ENCODE peak calls at places on chromosome 15, in five cellular contexts. C is A549, V is HL-60, P is AG04450, U is left lung. K is an unnamed sample.

GRCh38 chr15:80183886-80184285 is 31.1 kb downstream of the FAH start:
- DNase-seq in C (peak), V (no peak), P (no peak), U (no peak), K (no peak)

GRCh38 chr15:28995721-28996120 is 109.9 kb downstream of the APBA2 start:
- DNase-seq in C (no peak), V (no peak), P (no peak), U (no peak), K (no peak)

GRCh38 chr15:67105065-67105951 is 39.9 kb downstream of the SMAD3 start:
- DNase-seq in C (peak), V (no peak), P (peak), U (no peak), K (peak)

GRCh38 chr15:82040862-82041261 is 5.0 kb downstream of the MEX3B start:
- DNase-seq in C (no peak), V (peak), P (no peak), U (peak), K (no peak)

GRCh38 chr15:26555898-26556297 is 217.0 kb downstream of the GABRB3 start:
- DNase-seq in C (no peak), V (no peak), P (no peak), U (no peak), K (no peak)

GRCh38 chr15:34886134-34886533 is 83.4 kb downstream of the AQR start:
- DNase-seq in C (no peak), V (no peak), P (no peak), U (no peak), K (no peak)

GRCh38 chr15:34583399-34584320 is at the start of gene GOLGA8B:
- DNase-seq in C (peak), V (peak), P (no peak), U (peak), K (peak)

GRCh38 chr15:62647195-62647865 is 395.2 kb upstream of the TPM1 start:
- DNase-seq in C (peak), V (no peak), P (no peak), U (peak), K (peak)

GRCh38 chr15:51181905-51182304 is 87.2 kb upstream of the TNFAIP8L3 start:
- DNase-seq in C (no peak), V (no peak), P (no peak), U (no peak), K (no peak)

GRCh38 chr15:26879770-26880169 is 12.9 kb downstream of the GABRA5 start:
- DNase-seq in C (no peak), V (no peak), P (no peak), U (no peak), K (no peak)

GRCh38 chr15:69853572-69853971 is 244.1 kb downstream of the TLE3 start:
- DNase-seq in C (peak), V (no peak), P (no peak), U (no peak), K (peak)

GRCh38 chr15:59292393-59292792 is 80.3 kb downstream of the MYO1E start:
- DNase-seq in C (no peak), V (no peak), P (no peak), U (no peak), K (no peak)

GRCh38 chr15:46961795-46962194 is 755.5 kb upstream of the SEMA6D start:
- DNase-seq in C (no peak), V (no peak), P (no peak), U (no peak), K (no peak)

GRCh38 chr15:74317820-74318375 is 49.5 kb downstream of the CYP11A1 start:
- DNase-seq in C (peak), V (no peak), P (peak), U (no peak), K (peak)
- H3K4me3 ChIP-seq in C (no peak), V (no peak), P (no peak), U (no peak), K (no peak)

GRCh38 chr15:101128191-101128590 is 123.7 kb downstream of the CHSY1 start:
- DNase-seq in C (no peak), V (no peak), P (peak), U (peak), K (peak)

GRCh38 chr15:101127503-101128076 is 124.3 kb downstream of the CHSY1 start:
- DNase-seq in C (no peak), V (peak), P (peak), U (peak), K (peak)

GRCh38 chr15:101124731-101125558 is 126.9 kb downstream of the CHSY1 start:
- DNase-seq in C (no peak), V (peak), P (peak), U (no peak), K (peak)

GRCh38 chr15:101128696-101129095 is 123.2 kb downstream of the CHSY1 start:
- DNase-seq in C (no peak), V (no peak), P (no peak), U (no peak), K (no peak)

GRCh38 chr15:101126618-101127502 is 125.0 kb downstream of the CHSY1 start:
- DNase-seq in C (no peak), V (no peak), P (no peak), U (peak), K (peak)
- H3K4me3 ChIP-seq in C (no peak), V (no peak), P (no peak), U (no peak), K (no peak)

GRCh38 chr15:73928971-73929627 is 2.8 kb downstream of the LOXL1 start:
- DNase-seq in C (no peak), V (no peak), P (no peak), U (no peak), K (no peak)

GRCh38 chr15:73927003-73927475 is 777 bp downstream of the LOXL1 start:
- DNase-seq in C (no peak), V (no peak), P (no peak), U (peak), K (no peak)

GRCh38 chr15:73926191-73927002 is at the start of gene LOXL1:
- DNase-seq in C (no peak), V (no peak), P (peak), U (peak), K (peak)

GRCh38 chr15:73927476-73928240 is 1.4 kb downstream of the LOXL1 start:
- DNase-seq in C (peak), V (peak), P (no peak), U (peak), K (no peak)

GRCh38 chr15:73928241-73928579 is 1.9 kb downstream of the LOXL1 start:
- DNase-seq in C (no peak), V (no peak), P (no peak), U (no peak), K (no peak)
- H3K4me3 ChIP-seq in C (peak), V (no peak), P (peak), U (peak), K (peak)

GRCh38 chr15:68432665-68433064 is 702 bp upstream of the ITGA11 start:
- DNase-seq in C (no peak), V (no peak), P (no peak), U (no peak), K (no peak)

GRCh38 chr15:68430471-68431036 is 1.4 kb downstream of the ITGA11 start:
- DNase-seq in C (no peak), V (no peak), P (no peak), U (no peak), K (no peak)

GRCh38 chr15:68431037-68431791 is 749 bp downstream of the ITGA11 start:
- DNase-seq in C (no peak), V (no peak), P (no peak), U (no peak), K (no peak)

GRCh38 chr15:68433551-68433950 is 1.6 kb upstream of the ITGA11 start:
- DNase-seq in C (no peak), V (no peak), P (no peak), U (no peak), K (no peak)

GRCh38 chr15:68431792-68432401 is at the start of gene ITGA11:
- DNase-seq in C (peak), V (peak), P (no peak), U (peak), K (no peak)
- H3K4me3 ChIP-seq in C (peak), V (no peak), P (peak), U (peak), K (peak)

DNA sequence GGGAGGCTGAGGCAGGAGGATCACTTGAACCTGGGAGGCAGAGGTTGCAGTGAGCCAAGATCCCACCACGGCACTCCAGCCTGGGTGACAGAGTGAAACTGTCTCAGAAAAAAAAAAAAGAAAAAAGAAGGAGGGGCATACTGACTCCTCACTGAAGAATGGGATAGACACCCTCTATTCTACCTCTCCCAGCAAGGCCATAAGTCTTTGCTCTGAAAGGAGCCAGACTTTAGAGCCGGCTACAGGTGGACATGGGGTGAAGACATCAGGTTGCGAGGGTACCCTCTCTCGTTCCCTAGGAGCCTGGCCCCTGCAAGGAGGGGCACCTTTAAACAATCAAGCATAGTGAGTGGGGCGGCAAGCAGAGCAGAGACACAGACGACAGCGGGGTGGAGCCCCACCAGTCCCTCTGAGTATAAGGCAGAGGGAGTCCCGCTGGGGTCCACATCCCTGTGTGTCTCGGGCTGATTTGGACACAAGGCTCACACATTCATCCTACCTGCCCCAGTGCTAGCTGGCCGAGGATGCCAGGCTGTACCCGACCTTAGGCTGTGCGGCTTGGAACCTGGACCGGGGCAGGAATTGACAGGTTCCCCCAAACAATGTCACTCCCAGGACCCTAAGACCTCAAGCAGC is 1.1 kb downstream of the GRAMD2A start:
- DNase-seq in C (peak), V (no peak), P (no peak), U (no peak), K (no peak)
- H3K4me3 ChIP-seq in C (no peak), V (no peak), P (no peak), U (peak), K (no peak)

K was measured in astrocyte of the cerebellum.